ENCODE peak calls at places on chromosomes 11 and 22, in five cellular contexts. One of them, this sample, is unnamed.
A peak's percentile ranks its signal among the peaks of the same experiment; 100 is the strongest.

GRCh38 chr11:76524461-76524860 is 79.6 kb downstream of the EMSY start:
- DNase-seq in naive thymus-derived CD4-positive, alpha-beta T cell: no peak
- DNase-seq in stimulated activated CD4-positive, alpha-beta T cell treated with anti-CD3 and anti-CD28 coated beads, Interleukin-12 subunit alpha, Interleukin-12 subunit beta, amount 100 ng/mL, for 24 hours: no peak
- DNase-seq in KBM-7: no peak
- DNase-seq in heart left ventricle: no peak
- DNase-seq in this sample: no peak

GRCh38 chr11:64854534-64855502 is 10.4 kb upstream of the CDC42BPG start:
- DNase-seq in naive thymus-derived CD4-positive, alpha-beta T cell: no peak
- DNase-seq in stimulated activated CD4-positive, alpha-beta T cell treated with anti-CD3 and anti-CD28 coated beads, Interleukin-12 subunit alpha, Interleukin-12 subunit beta, amount 100 ng/mL, for 24 hours: no peak
- DNase-seq in KBM-7: no peak
- DNase-seq in heart left ventricle: peak; percentile 83
- DNase-seq in this sample: peak; percentile 95

GRCh38 chr22:39384750-39385480 is 14.7 kb upstream of the TAB1 start:
- DNase-seq in naive thymus-derived CD4-positive, alpha-beta T cell: no peak
- DNase-seq in stimulated activated CD4-positive, alpha-beta T cell treated with anti-CD3 and anti-CD28 coated beads, Interleukin-12 subunit alpha, Interleukin-12 subunit beta, amount 100 ng/mL, for 24 hours: no peak
- DNase-seq in KBM-7: no peak
- DNase-seq in heart left ventricle: no peak
- DNase-seq in this sample: no peak

GRCh38 chr11:43541993-43542392 is 138.5 kb upstream of the HSD17B12 start:
- DNase-seq in naive thymus-derived CD4-positive, alpha-beta T cell: no peak
- DNase-seq in stimulated activated CD4-positive, alpha-beta T cell treated with anti-CD3 and anti-CD28 coated beads, Interleukin-12 subunit alpha, Interleukin-12 subunit beta, amount 100 ng/mL, for 24 hours: no peak
- DNase-seq in KBM-7: no peak
- DNase-seq in heart left ventricle: no peak
- DNase-seq in this sample: peak; percentile 16

GRCh38 chr11:65787649-65788622 is 1.1 kb downstream of the OVOL1 start:
- DNase-seq in naive thymus-derived CD4-positive, alpha-beta T cell: no peak
- DNase-seq in stimulated activated CD4-positive, alpha-beta T cell treated with anti-CD3 and anti-CD28 coated beads, Interleukin-12 subunit alpha, Interleukin-12 subunit beta, amount 100 ng/mL, for 24 hours: no peak
- DNase-seq in KBM-7: peak; percentile 62
- DNase-seq in heart left ventricle: no peak
- DNase-seq in this sample: no peak

GRCh38 chr11:22478169-22478568 is 140.0 kb downstream of the SLC17A6 start:
- DNase-seq in naive thymus-derived CD4-positive, alpha-beta T cell: no peak
- DNase-seq in stimulated activated CD4-positive, alpha-beta T cell treated with anti-CD3 and anti-CD28 coated beads, Interleukin-12 subunit alpha, Interleukin-12 subunit beta, amount 100 ng/mL, for 24 hours: no peak
- DNase-seq in KBM-7: no peak
- DNase-seq in heart left ventricle: no peak
- DNase-seq in this sample: no peak

GRCh38 chr11:69594481-69594880 is 46.5 kb upstream of the CCND1 start:
- DNase-seq in naive thymus-derived CD4-positive, alpha-beta T cell: no peak
- DNase-seq in stimulated activated CD4-positive, alpha-beta T cell treated with anti-CD3 and anti-CD28 coated beads, Interleukin-12 subunit alpha, Interleukin-12 subunit beta, amount 100 ng/mL, for 24 hours: no peak
- DNase-seq in KBM-7: no peak
- DNase-seq in heart left ventricle: no peak
- DNase-seq in this sample: no peak

GRCh38 chr22:38467904-38468760 is at the start of gene KDELR3:
- DNase-seq in naive thymus-derived CD4-positive, alpha-beta T cell: no peak
- DNase-seq in stimulated activated CD4-positive, alpha-beta T cell treated with anti-CD3 and anti-CD28 coated beads, Interleukin-12 subunit alpha, Interleukin-12 subunit beta, amount 100 ng/mL, for 24 hours: peak; percentile 20
- DNase-seq in KBM-7: peak; percentile 45
- DNase-seq in heart left ventricle: peak; percentile 78
- DNase-seq in this sample: peak; percentile 48

GRCh38 chr11:34495724-34496377 is 17.7 kb downstream of the ELF5 start:
- DNase-seq in naive thymus-derived CD4-positive, alpha-beta T cell: no peak
- DNase-seq in stimulated activated CD4-positive, alpha-beta T cell treated with anti-CD3 and anti-CD28 coated beads, Interleukin-12 subunit alpha, Interleukin-12 subunit beta, amount 100 ng/mL, for 24 hours: no peak
- DNase-seq in KBM-7: no peak
- DNase-seq in heart left ventricle: no peak
- DNase-seq in this sample: peak; percentile 19

GRCh38 chr22:20419664-20419951 is 18.0 kb downstream of the SCARF2 start:
- DNase-seq in naive thymus-derived CD4-positive, alpha-beta T cell: no peak
- DNase-seq in stimulated activated CD4-positive, alpha-beta T cell treated with anti-CD3 and anti-CD28 coated beads, Interleukin-12 subunit alpha, Interleukin-12 subunit beta, amount 100 ng/mL, for 24 hours: no peak
- DNase-seq in KBM-7: no peak
- DNase-seq in heart left ventricle: no peak
- DNase-seq in this sample: no peak

GRCh38 chr22:31211504-31211861 is 615 bp upstream of the LIMK2 start:
- DNase-seq in naive thymus-derived CD4-positive, alpha-beta T cell: no peak
- DNase-seq in stimulated activated CD4-positive, alpha-beta T cell treated with anti-CD3 and anti-CD28 coated beads, Interleukin-12 subunit alpha, Interleukin-12 subunit beta, amount 100 ng/mL, for 24 hours: no peak
- DNase-seq in KBM-7: no peak
- DNase-seq in heart left ventricle: no peak
- DNase-seq in this sample: no peak

GRCh38 chr11:61384271-61385242 is 7.8 kb upstream of the TMEM216 start:
- DNase-seq in naive thymus-derived CD4-positive, alpha-beta T cell: no peak
- DNase-seq in stimulated activated CD4-positive, alpha-beta T cell treated with anti-CD3 and anti-CD28 coated beads, Interleukin-12 subunit alpha, Interleukin-12 subunit beta, amount 100 ng/mL, for 24 hours: no peak
- DNase-seq in KBM-7: peak; percentile 43
- DNase-seq in heart left ventricle: no peak
- DNase-seq in this sample: no peak

This sample was measured in NCI-H226.